ENCODE peak calls at places on chromosomes 16 and 17, in four cellular contexts. V is MM.1S, B is right lobe of liver, Y is heart right ventricle. S is an unnamed sample.

GRCh38 chr16:57694556-57695377 is at the start of gene DRC7:
- DNase-seq in V (no peak), B (peak; percentile 84), Y (peak; percentile 39), S (no peak)

GRCh38 chr16:4733747-4734062 is 366 bp downstream of the ANKS3 start:
- DNase-seq in V (no peak), B (no peak), Y (no peak), S (no peak)

GRCh38 chr17:39455919-39456318 is 4.9 kb upstream of the MED1 start:
- DNase-seq in V (no peak), B (no peak), Y (no peak), S (no peak)

GRCh38 chr16:55406651-55407050 is 72.3 kb upstream of the MMP2 start:
- DNase-seq in V (no peak), B (no peak), Y (no peak), S (no peak)

GRCh38 chr16:87295661-87296531 is 21.3 kb downstream of the C16orf95 start:
- DNase-seq in V (no peak), B (no peak), Y (no peak), S (no peak)

GRCh38 chr16:4081577-4082021 is 34.6 kb downstream of the ADCY9 start:
- DNase-seq in V (no peak), B (peak; percentile 29), Y (no peak), S (no peak)

GRCh38 chr16:68401871-68402747 is 46.2 kb downstream of the SMPD3 start:
- DNase-seq in V (no peak), B (no peak), Y (no peak), S (peak; percentile 11)

GRCh38 chr16:83940630-83941378 is 12.2 kb upstream of the OSGIN1 start:
- DNase-seq in V (no peak), B (no peak), Y (no peak), S (no peak)

GRCh38 chr16:74865922-74866598 is 91.4 kb upstream of the FA2H start:
- DNase-seq in V (no peak), B (no peak), Y (no peak), S (no peak)

GRCh38 chr16:19085679-19086200 is 18.3 kb downstream of the COQ7 start:
- DNase-seq in V (no peak), B (peak; percentile 55), Y (no peak), S (no peak)

GRCh38 chr17:38429476-38430100 is 1.3 kb downstream of the ARHGAP23 start:
- DNase-seq in V (no peak), B (no peak), Y (no peak), S (no peak)

GRCh38 chr16:57999366-57999970 is 1.0 kb downstream of the ZNF319 start:
- DNase-seq in V (peak; percentile 36), B (no peak), Y (no peak), S (peak; percentile 44)

GRCh38 chr17:1762233-1762905 is 509 bp downstream of the SERPINF1 start:
- DNase-seq in V (no peak), B (peak; percentile 72), Y (peak; percentile 44), S (no peak)

GRCh38 chr17:58387834-58388233 is 29.5 kb downstream of the RNF43 start:
- DNase-seq in V (no peak), B (no peak), Y (no peak), S (no peak)

GRCh38 chr17:58391302-58391984 is 25.9 kb downstream of the RNF43 start:
- DNase-seq in V (no peak), B (peak; percentile 97), Y (peak; percentile 12), S (peak; percentile 84)

GRCh38 chr17:58390884-58391283 is 26.4 kb downstream of the RNF43 start:
- DNase-seq in V (no peak), B (no peak), Y (no peak), S (no peak)

GRCh38 chr17:58386708-58387107 is 30.6 kb downstream of the RNF43 start:
- DNase-seq in V (no peak), B (no peak), Y (no peak), S (no peak)

DNA sequence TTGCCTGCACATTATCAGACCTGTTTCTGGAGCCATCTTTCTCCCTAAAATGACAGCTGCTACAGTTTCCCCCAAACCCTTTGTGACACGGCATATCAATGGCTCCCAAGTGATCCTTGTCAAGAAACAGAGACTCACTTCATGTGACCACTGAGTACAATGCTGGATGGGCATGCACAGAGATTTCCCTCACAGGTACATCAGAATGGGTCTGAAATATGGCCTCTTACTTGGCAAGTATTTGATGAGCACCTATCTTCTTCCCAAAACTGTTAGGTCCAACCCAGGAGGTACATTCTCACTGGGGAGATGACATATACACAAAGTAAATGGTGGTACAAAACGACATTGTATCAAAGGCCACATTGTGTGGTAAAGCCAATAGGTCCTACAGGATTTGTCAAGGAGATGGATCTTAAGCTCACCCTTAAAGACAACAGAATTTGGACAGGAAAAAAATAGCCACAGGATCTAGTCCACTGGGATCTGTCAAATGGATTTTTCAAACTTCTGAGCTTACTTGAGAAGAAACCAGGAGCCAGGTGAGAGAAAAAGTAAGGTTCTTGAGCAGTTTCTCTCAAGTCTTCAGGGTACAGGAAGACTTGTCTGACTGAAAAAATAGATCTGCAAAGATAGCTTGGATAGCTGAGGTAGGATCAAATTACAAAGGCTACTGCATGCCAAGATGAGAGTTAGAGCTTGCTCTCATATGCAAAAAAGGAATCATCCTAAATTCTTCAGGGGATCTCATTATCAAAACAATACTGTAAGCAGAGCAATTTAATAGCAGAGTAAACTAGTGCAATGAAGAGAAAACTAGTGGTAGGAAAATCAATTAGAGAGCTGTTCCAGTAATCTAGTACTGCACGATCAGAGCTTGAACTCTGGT is 28.8 kb downstream of the RNF43 start:
- DNase-seq in V (peak; percentile 22), B (no peak), Y (no peak), S (no peak)
- H3K27me3 ChIP-seq in V (no peaks in the 10 kb centered on the region), B (no peaks in the 10 kb centered on the region), Y (peaks cover 56% of the 10 kb centered on the region), S (no peaks in the 10 kb centered on the region)

GRCh38 chr16:49281843-49282642 is 405 bp upstream of the CBLN1 start:
- DNase-seq in V (peak; percentile 96), B (peak; percentile 89), Y (peak; percentile 84), S (peak; percentile 89)
- H3K27me3 ChIP-seq in V (peaks cover 42% of the 10 kb centered on the region), B (peaks cover 33% of the 10 kb centered on the region), Y (peaks cover 92% of the 10 kb centered on the region), S (peaks cover 88% of the 10 kb centered on the region)

GRCh38 chr16:703406-703805 is 2.2 kb downstream of the FBXL16 start:
- DNase-seq in V (no peak), B (no peak), Y (no peak), S (no peak)

GRCh38 chr16:705748-706188 is at the start of gene FBXL16:
- DNase-seq in V (no peak), B (no peak), Y (no peak), S (no peak)

GRCh38 chr16:704552-705380 is 835 bp downstream of the FBXL16 start:
- DNase-seq in V (no peak), B (no peak), Y (no peak), S (no peak)

GRCh38 chr16:702341-702740 is 3.3 kb downstream of the FBXL16 start:
- DNase-seq in V (no peak), B (no peak), Y (no peak), S (no peak)

DNA sequence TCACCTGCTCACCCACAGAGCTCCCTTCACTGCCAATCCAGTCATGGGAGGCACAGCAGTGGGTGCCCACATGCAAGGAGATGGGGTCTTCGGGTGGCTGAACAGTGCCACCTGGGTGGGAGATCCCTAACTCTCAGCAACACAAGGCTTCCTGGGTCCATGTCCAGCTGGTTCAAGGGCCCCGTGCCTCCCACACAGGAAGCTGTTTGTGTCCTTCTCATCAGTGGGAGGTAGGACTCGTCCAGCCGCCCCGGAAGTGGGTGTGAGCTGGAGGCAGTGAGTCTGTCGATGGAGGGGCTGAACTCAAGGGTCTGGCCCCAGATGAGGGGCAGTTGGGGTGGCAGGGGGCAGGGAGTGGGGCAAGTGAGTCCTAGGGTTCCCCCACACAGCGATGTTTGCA is 1.6 kb downstream of the FBXL16 start:
- DNase-seq in V (no peak), B (no peak), Y (no peak), S (no peak)
- H3K27me3 ChIP-seq in V (peaks cover 78% of the 10 kb centered on the region), B (peaks cover 8% of the 10 kb centered on the region), Y (peaks cover 96% of the 10 kb centered on the region), S (peaks cover 91% of the 10 kb centered on the region)

GRCh38 chr17:48753794-48754499 is 25.4 kb upstream of the HOXB13 start:
- DNase-seq in V (no peak), B (no peak), Y (no peak), S (no peak)
- H3K27me3 ChIP-seq in V (peaks cover 85% of the 10 kb centered on the region), B (peaks cover 7% of the 10 kb centered on the region), Y (peaks cover 100% of the 10 kb centered on the region), S (peaks cover 99% of the 10 kb centered on the region)

GRCh38 chr17:81964081-81964849 is 3.3 kb upstream of the NOTUM start:
- DNase-seq in V (no peak), B (no peak), Y (no peak), S (no peak)

GRCh38 chr17:81960130-81960958 is 643 bp downstream of the NOTUM start:
- DNase-seq in V (no peak), B (peak; percentile 88), Y (no peak), S (no peak)

GRCh38 chr17:81961087-81961514 is at the start of gene NOTUM:
- DNase-seq in V (no peak), B (no peak), Y (no peak), S (no peak)

GRCh38 chr17:81961554-81962498 is 839 bp upstream of the NOTUM start:
- DNase-seq in V (no peak), B (no peak), Y (no peak), S (no peak)

DNA sequence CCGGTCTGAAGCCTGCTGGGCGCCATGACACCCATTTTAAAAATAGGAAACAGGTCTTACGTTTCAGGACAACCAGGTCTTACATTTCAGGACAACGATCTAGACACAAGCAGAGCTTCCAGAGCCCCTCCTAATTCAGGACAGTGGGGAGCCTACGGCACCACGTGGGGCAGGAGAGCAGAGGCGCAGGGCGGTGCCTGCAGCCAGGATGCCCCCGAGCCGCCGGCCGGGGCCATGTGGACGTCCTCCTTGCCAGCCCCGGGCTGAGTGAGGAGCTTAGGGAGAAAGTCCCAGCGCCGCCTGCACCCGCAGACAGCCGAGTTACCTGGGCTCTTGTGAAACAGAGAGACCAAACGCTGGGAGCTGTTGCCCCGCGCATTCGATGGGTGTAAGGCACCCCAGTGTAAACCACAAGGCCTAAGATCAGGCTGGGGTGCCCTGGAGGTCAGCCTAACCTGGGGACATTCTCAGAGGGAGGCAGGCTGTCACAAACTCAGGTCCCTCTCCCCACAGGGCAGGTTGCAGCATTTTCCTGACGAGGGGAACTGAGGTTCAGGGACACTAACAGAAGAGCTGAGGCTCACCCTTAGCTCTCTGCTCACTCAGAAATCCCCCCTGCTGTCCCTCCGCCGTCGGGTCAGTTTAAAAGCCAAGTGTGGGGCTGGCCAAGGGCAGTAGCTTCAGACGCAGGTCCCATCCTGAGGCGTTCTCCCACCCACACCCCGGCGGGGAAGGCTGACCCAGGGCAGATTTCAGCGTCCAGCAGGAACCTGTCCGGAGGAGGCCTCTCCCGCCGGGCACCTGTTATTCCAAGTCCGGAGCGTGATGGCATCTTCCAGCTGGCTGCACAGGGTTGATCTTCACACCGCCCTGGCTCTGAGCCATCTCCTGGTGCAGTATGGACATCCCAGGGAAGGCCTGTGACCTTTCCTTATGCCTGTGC is 1.8 kb upstream of the NOTUM start:
- DNase-seq in V (no peak), B (no peak), Y (no peak), S (no peak)
- H3K27me3 ChIP-seq in V (peaks cover 81% of the 10 kb centered on the region), B (no peaks in the 10 kb centered on the region), Y (peaks cover 91% of the 10 kb centered on the region), S (peaks cover 46% of the 10 kb centered on the region)

GRCh38 chr17:67008101-67008500 is 36.3 kb upstream of the CACNG1 start:
- DNase-seq in V (no peak), B (no peak), Y (no peak), S (no peak)

GRCh38 chr17:67007266-67007665 is 37.1 kb upstream of the CACNG1 start:
- DNase-seq in V (no peak), B (no peak), Y (no peak), S (no peak)

GRCh38 chr17:67013891-67014290 is 30.5 kb upstream of the CACNG1 start:
- DNase-seq in V (no peak), B (no peak), Y (no peak), S (no peak)

GRCh38 chr17:67015001-67015400 is 29.4 kb upstream of the CACNG1 start:
- DNase-seq in V (no peak), B (no peak), Y (no peak), S (no peak)

GRCh38 chr17:67011527-67012175 is 32.7 kb upstream of the CACNG1 start:
- DNase-seq in V (no peak), B (no peak), Y (no peak), S (no peak)
- H3K27me3 ChIP-seq in V (no peaks in the 10 kb centered on the region), B (no peaks in the 10 kb centered on the region), Y (peaks cover 4% of the 10 kb centered on the region), S (no peaks in the 10 kb centered on the region)

S was measured in lower lobe of right lung.